ENCODE peak calls at places on chromosomes 11 and 22, in five cellular contexts. O is IMR-90, K is H9, M is mesenchymal stem cell, E is H1. J is an unnamed sample.

GRCh38 chr22:50633771-50634170 is 5.8 kb upstream of the ARSA start:
- DNase-seq in O (no peak), K (no peak), M (no peak), E (no peak), J (no peak)

GRCh38 chr22:38163844-38164577 is 17.6 kb downstream of the PLA2G6 start:
- DNase-seq in O (no peak), K (no peak), M (no peak), E (no peak), J (no peak)

GRCh38 chr11:114311946-114312345 is 15.7 kb downstream of the NNMT start:
- DNase-seq in O (no peak), K (no peak), M (no peak), E (no peak), J (no peak)

GRCh38 chr11:7533199-7534029 is 19.6 kb downstream of the PPFIBP2 start:
- DNase-seq in O (no peak), K (no peak), M (no peak), E (no peak), J (no peak)

GRCh38 chr22:50182176-50183081 is 3.3 kb upstream of the TRABD start:
- DNase-seq in O (no peak), K (no peak), M (no peak), E (no peak), J (no peak)

GRCh38 chr11:10201343-10201742 is 92.7 kb downstream of the SBF2 start:
- DNase-seq in O (no peak), K (no peak), M (no peak), E (no peak), J (no peak)

GRCh38 chr22:27746918-27747317 is 54.6 kb downstream of the MN1 start:
- DNase-seq in O (no peak), K (no peak), M (no peak), E (no peak), J (no peak)

GRCh38 chr11:128904303-128904871 is 13.2 kb downstream of the KCNJ5 start:
- DNase-seq in O (no peak), K (no peak), M (peak), E (no peak), J (no peak)

GRCh38 chr11:113957016-113957415 is 17.9 kb upstream of the HTR3A start:
- DNase-seq in O (no peak), K (no peak), M (no peak), E (no peak), J (no peak)

GRCh38 chr11:64165842-64166635 is at the start of gene MACROD1:
- DNase-seq in O (peak), K (peak), M (peak), E (no peak), J (peak)
- H4K91ac ChIP-seq in O (peak), K (no peak), M (peak), E (peak), J (peak)

GRCh38 chr11:127733552-127733951 is 733.0 kb upstream of the KIRREL3 start:
- DNase-seq in O (no peak), K (no peak), M (no peak), E (no peak), J (no peak)

GRCh38 chr11:127737499-127737898 is 736.9 kb upstream of the KIRREL3 start:
- DNase-seq in O (no peak), K (no peak), M (no peak), E (no peak), J (no peak)
- H2BK15ac ChIP-seq in O (no peak), K (no peak), M (no peak), E (no peak), J (no peak)

GRCh38 chr22:46542011-46542985 is 4.9 kb upstream of the CELSR1 start:
- DNase-seq in O (peak), K (peak), M (peak), E (no peak), J (peak)
- H4K91ac ChIP-seq in O (no peak), K (no peak), M (no peak), E (no peak), J (no peak)

GRCh38 chr11:125170406-125171031 is 6.0 kb downstream of the PKNOX2 start:
- DNase-seq in O (peak), K (no peak), M (peak), E (no peak), J (no peak)
- H2BK15ac ChIP-seq in O (peak), K (no peak), M (no peak), E (peak), J (no peak)

DNA sequence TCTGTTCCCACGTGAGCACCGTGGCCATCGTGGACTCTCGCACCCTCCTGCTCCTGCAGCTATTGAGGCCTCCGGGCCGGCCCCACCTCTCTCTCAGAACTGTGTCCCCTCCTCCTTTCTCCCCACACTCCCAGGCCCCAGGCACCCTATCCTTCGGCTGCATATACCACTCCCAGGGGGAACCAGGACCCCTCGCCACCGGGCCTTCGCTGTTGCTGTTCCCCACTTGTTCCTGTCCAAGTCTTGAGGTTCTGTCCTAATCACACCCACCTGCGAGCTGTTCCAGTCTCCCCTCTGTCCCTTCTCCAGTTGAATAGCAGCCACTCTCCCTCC is 43.0 kb upstream of the CDON start:
- DNase-seq in O (no peak), K (no peak), M (no peak), E (no peak), J (no peak)
- H4K91ac ChIP-seq in O (no peak), K (no peak), M (no peak), E (peak), J (peak)

GRCh38 chr11:35943294-35943693 is 568 bp upstream of the LDLRAD3 start:
- DNase-seq in O (no peak), K (no peak), M (no peak), E (no peak), J (no peak)

GRCh38 chr11:35945137-35945518 is 1.3 kb downstream of the LDLRAD3 start:
- DNase-seq in O (no peak), K (no peak), M (no peak), E (no peak), J (no peak)

GRCh38 chr11:35944503-35945136 is 758 bp downstream of the LDLRAD3 start:
- DNase-seq in O (no peak), K (no peak), M (no peak), E (no peak), J (no peak)

GRCh38 chr11:35946766-35947165 is 2.9 kb downstream of the LDLRAD3 start:
- DNase-seq in O (no peak), K (no peak), M (no peak), E (no peak), J (no peak)

DNA sequence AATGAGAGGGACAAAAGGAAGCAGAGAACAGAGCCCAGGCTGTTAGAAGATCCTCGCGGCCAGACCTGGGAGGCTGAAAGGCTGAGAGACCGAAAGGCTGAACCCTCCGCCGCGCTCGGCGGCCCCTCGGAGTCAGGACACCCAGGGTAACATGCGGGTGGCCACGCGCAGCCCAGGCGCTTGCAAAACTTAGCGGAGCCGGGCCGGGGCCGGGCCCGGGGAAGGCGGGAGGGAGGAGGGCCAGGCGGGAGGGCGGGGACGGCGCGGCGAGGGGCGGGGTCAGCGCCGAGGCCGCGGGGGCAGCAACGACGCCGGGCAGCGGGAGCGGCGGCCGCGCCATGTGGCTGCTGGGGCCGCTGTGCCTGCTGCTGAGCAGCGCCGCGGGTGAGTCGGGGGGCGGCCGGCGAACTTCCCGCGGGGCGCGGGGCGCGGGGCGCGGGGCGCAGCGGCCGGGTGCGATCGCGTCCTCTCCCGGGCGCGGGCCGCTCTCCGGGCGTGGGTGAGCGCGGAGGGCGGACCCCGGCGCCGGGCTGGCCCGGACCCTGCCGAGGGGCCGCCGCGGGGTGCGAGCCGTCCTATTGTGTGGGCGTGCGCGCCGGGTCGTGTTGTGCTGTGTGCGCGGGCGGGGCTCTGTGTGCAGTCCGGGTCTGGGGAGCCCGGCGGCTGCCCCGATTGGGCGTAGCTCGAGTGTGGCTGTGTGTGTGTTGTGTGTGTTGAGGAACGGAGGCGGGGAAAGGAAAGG is at the start of gene LDLRAD3:
- DNase-seq in O (peak), K (peak), M (peak), E (peak), J (peak)
- H2BK15ac ChIP-seq in O (peak), K (no peak), M (peak), E (peak), J (peak)

GRCh38 chr11:76208829-76209670 is 2.7 kb upstream of the WNT11 start:
- DNase-seq in O (peak), K (peak), M (peak), E (no peak), J (peak)
- H4K91ac ChIP-seq in O (no peak), K (no peak), M (no peak), E (no peak), J (no peak)